ENCODE peak calls at places on chromosomes 2 and 18, in four cellular contexts. C is pancreas, H is NCI-H146, M is ureter. T is an unnamed sample.

GRCh38 chr2:46775722-46776121 is 139.9 kb downstream of the MCFD2 start:
- DNase-seq in C (no peak), M (no peak), H (no peak), T (no peak)

GRCh38 chr18:12256946-12257345 is 2.8 kb downstream of the CIDEA start:
- DNase-seq in H (no peak), C (no peak), M (no peak), T (peak)

GRCh38 chr2:177195194-177195593 is 17.4 kb upstream of the HNRNPA3 start:
- DNase-seq in C (no peak), M (no peak), H (no peak), T (peak)

GRCh38 chr2:231920366-231920765 is 5.8 kb downstream of the NPPC start:
- DNase-seq in M (no peak), C (no peak), H (no peak), T (no peak)

GRCh38 chr2:225122582-225123486 is 80.6 kb upstream of the DOCK10 start:
- DNase-seq in M (no peak), H (peak), C (no peak), T (peak)

GRCh38 chr18:12858961-12859360 is 25.1 kb downstream of the PTPN2 start:
- DNase-seq in C (no peak), M (no peak), H (no peak), T (no peak)

GRCh38 chr18:23718731-23719130 is 29.5 kb downstream of the LAMA3 start:
- DNase-seq in C (no peak), H (no peak), M (no peak), T (no peak)

GRCh38 chr2:207066784-207067460 is 98.8 kb downstream of the KLF7 start:
- DNase-seq in C (no peak), M (no peak), H (peak), T (peak)

GRCh38 chr18:6731197-6731596 is 1.7 kb downstream of the ARHGAP28 start:
- DNase-seq in H (no peak), M (no peak), C (no peak), T (peak)

GRCh38 chr2:85330839-85331636 is 3.2 kb upstream of the TGOLN2 start:
- DNase-seq in C (no peak), H (no peak), M (no peak), T (no peak)

GRCh38 chr2:9029721-9030120 is 26.2 kb upstream of the MBOAT2 start:
- DNase-seq in H (peak), C (no peak), M (no peak), T (peak)

T was measured in NCI-H69.